ENCODE peak calls at places on chromosomes 7 and 10, in eight cellular contexts. One of them, this sample, is unnamed.
A peak's percentile ranks its signal among the peaks of the same experiment; 100 is the strongest.

GRCh38 chr7:93914581-93915066 is 6.9 kb upstream of the GNG11 start:
- DNase-seq in MM.1S: no peak
- DNase-seq in PC-9: peak; percentile 90
- DNase-seq in lower leg skin: no peak
- DNase-seq in EL: peak; percentile 79
- DNase-seq in HuH-7: no peak
- DNase-seq in NCI-H1092 treated with DMSO at 0.1 percent for 48 hours: no peak
- DNase-seq in C1 segment of cervical spinal cord: no peak
- DNase-seq in this sample: peak; percentile 43

GRCh38 chr10:60096761-60097513 is 190.6 kb upstream of the CCDC6 start:
- DNase-seq in MM.1S: no peak
- DNase-seq in PC-9: no peak
- DNase-seq in lower leg skin: no peak
- DNase-seq in EL: no peak
- DNase-seq in HuH-7: no peak
- DNase-seq in NCI-H1092 treated with DMSO at 0.1 percent for 48 hours: no peak
- DNase-seq in C1 segment of cervical spinal cord: no peak
- DNase-seq in this sample: no peak

GRCh38 chr10:80186364-80187012 is 18.8 kb downstream of the ANXA11 start:
- DNase-seq in MM.1S: no peak
- DNase-seq in PC-9: no peak
- DNase-seq in lower leg skin: no peak
- DNase-seq in EL: no peak
- DNase-seq in HuH-7: no peak
- DNase-seq in NCI-H1092 treated with DMSO at 0.1 percent for 48 hours: no peak
- DNase-seq in C1 segment of cervical spinal cord: no peak
- DNase-seq in this sample: no peak

GRCh38 chr7:129089521-129090212 is 34.8 kb upstream of the TNPO3 start:
- DNase-seq in MM.1S: peak; percentile 82
- DNase-seq in PC-9: no peak
- DNase-seq in lower leg skin: no peak
- DNase-seq in EL: no peak
- DNase-seq in HuH-7: no peak
- DNase-seq in NCI-H1092 treated with DMSO at 0.1 percent for 48 hours: no peak
- DNase-seq in C1 segment of cervical spinal cord: no peak
- DNase-seq in this sample: no peak

GRCh38 chr7:42746226-42746625 is 165.6 kb downstream of the C7orf25 start:
- DNase-seq in MM.1S: no peak
- DNase-seq in PC-9: no peak
- DNase-seq in lower leg skin: no peak
- DNase-seq in EL: no peak
- DNase-seq in HuH-7: no peak
- DNase-seq in NCI-H1092 treated with DMSO at 0.1 percent for 48 hours: no peak
- DNase-seq in C1 segment of cervical spinal cord: no peak
- DNase-seq in this sample: peak; percentile 34

GRCh38 chr7:18087687-18088078 is 60.0 kb upstream of the PRPS1L1 start:
- DNase-seq in MM.1S: no peak
- DNase-seq in PC-9: no peak
- DNase-seq in lower leg skin: no peak
- DNase-seq in EL: no peak
- DNase-seq in HuH-7: peak; percentile 22
- DNase-seq in NCI-H1092 treated with DMSO at 0.1 percent for 48 hours: peak; percentile 86
- DNase-seq in C1 segment of cervical spinal cord: no peak
- DNase-seq in this sample: no peak

GRCh38 chr10:97063271-97063982 is 122.3 kb downstream of the SLIT1 start:
- DNase-seq in MM.1S: no peak
- DNase-seq in PC-9: no peak
- DNase-seq in lower leg skin: no peak
- DNase-seq in EL: no peak
- DNase-seq in HuH-7: no peak
- DNase-seq in NCI-H1092 treated with DMSO at 0.1 percent for 48 hours: no peak
- DNase-seq in C1 segment of cervical spinal cord: no peak
- DNase-seq in this sample: no peak

GRCh38 chr7:128890306-128891109 is 20.0 kb downstream of the KCP start:
- DNase-seq in MM.1S: no peak
- DNase-seq in PC-9: peak; percentile 80
- DNase-seq in lower leg skin: no peak
- DNase-seq in EL: no peak
- DNase-seq in HuH-7: peak; percentile 77
- DNase-seq in NCI-H1092 treated with DMSO at 0.1 percent for 48 hours: no peak
- DNase-seq in C1 segment of cervical spinal cord: no peak
- DNase-seq in this sample: no peak

GRCh38 chr10:47287805-47288204 is 12.2 kb upstream of the GDF10 start:
- DNase-seq in MM.1S: no peak
- DNase-seq in PC-9: no peak
- DNase-seq in lower leg skin: no peak
- DNase-seq in EL: no peak
- DNase-seq in HuH-7: no peak
- DNase-seq in NCI-H1092 treated with DMSO at 0.1 percent for 48 hours: no peak
- DNase-seq in C1 segment of cervical spinal cord: no peak
- DNase-seq in this sample: no peak

GRCh38 chr10:71185209-71185608 is 27.2 kb upstream of the UNC5B start:
- DNase-seq in MM.1S: no peak
- DNase-seq in PC-9: no peak
- DNase-seq in lower leg skin: no peak
- DNase-seq in EL: no peak
- DNase-seq in HuH-7: no peak
- DNase-seq in NCI-H1092 treated with DMSO at 0.1 percent for 48 hours: no peak
- DNase-seq in C1 segment of cervical spinal cord: no peak
- DNase-seq in this sample: no peak

GRCh38 chr10:11793762-11794479 is 29.2 kb upstream of the PROSER2 start:
- DNase-seq in MM.1S: no peak
- DNase-seq in PC-9: peak; percentile 93
- DNase-seq in lower leg skin: no peak
- DNase-seq in EL: peak; percentile 93
- DNase-seq in HuH-7: peak; percentile 65
- DNase-seq in NCI-H1092 treated with DMSO at 0.1 percent for 48 hours: no peak
- DNase-seq in C1 segment of cervical spinal cord: no peak
- DNase-seq in this sample: peak; percentile 43

GRCh38 chr7:37833107-37833817 is 15.1 kb upstream of the NME8 start:
- DNase-seq in MM.1S: peak; percentile 68
- DNase-seq in PC-9: peak; percentile 40
- DNase-seq in lower leg skin: peak; percentile 17
- DNase-seq in EL: peak; percentile 13
- DNase-seq in HuH-7: peak; percentile 28
- DNase-seq in NCI-H1092 treated with DMSO at 0.1 percent for 48 hours: peak; percentile 28
- DNase-seq in C1 segment of cervical spinal cord: no peak
- DNase-seq in this sample: peak; percentile 22

GRCh38 chr7:116525298-116525912 is 569 bp downstream of the CAV1 start:
- DNase-seq in MM.1S: peak; percentile 74
- DNase-seq in PC-9: no peak
- DNase-seq in lower leg skin: peak; percentile 59
- DNase-seq in EL: peak; percentile 31
- DNase-seq in HuH-7: peak; percentile 55
- DNase-seq in NCI-H1092 treated with DMSO at 0.1 percent for 48 hours: no peak
- DNase-seq in C1 segment of cervical spinal cord: no peak
- DNase-seq in this sample: no peak

GRCh38 chr7:74474271-74474865 is 20.7 kb downstream of the GTF2IRD1 start:
- DNase-seq in MM.1S: no peak
- DNase-seq in PC-9: no peak
- DNase-seq in lower leg skin: no peak
- DNase-seq in EL: peak; percentile 48
- DNase-seq in HuH-7: no peak
- DNase-seq in NCI-H1092 treated with DMSO at 0.1 percent for 48 hours: no peak
- DNase-seq in C1 segment of cervical spinal cord: no peak
- DNase-seq in this sample: no peak

GRCh38 chr7:36673703-36674102 is 50.6 kb downstream of the AOAH start:
- DNase-seq in MM.1S: no peak
- DNase-seq in PC-9: no peak
- DNase-seq in lower leg skin: no peak
- DNase-seq in EL: no peak
- DNase-seq in HuH-7: no peak
- DNase-seq in NCI-H1092 treated with DMSO at 0.1 percent for 48 hours: no peak
- DNase-seq in C1 segment of cervical spinal cord: no peak
- DNase-seq in this sample: no peak

GRCh38 chr7:95199779-95200558 is 124.4 kb downstream of the PON1 start:
- DNase-seq in MM.1S: peak; percentile 34
- DNase-seq in PC-9: no peak
- DNase-seq in lower leg skin: no peak
- DNase-seq in EL: peak; percentile 44
- DNase-seq in HuH-7: peak; percentile 39
- DNase-seq in NCI-H1092 treated with DMSO at 0.1 percent for 48 hours: peak; percentile 90
- DNase-seq in C1 segment of cervical spinal cord: no peak
- DNase-seq in this sample: peak; percentile 69

GRCh38 chr7:156173346-156173745 is 361.1 kb upstream of the SHH start:
- DNase-seq in MM.1S: no peak
- DNase-seq in PC-9: no peak
- DNase-seq in lower leg skin: no peak
- DNase-seq in EL: no peak
- DNase-seq in HuH-7: no peak
- DNase-seq in NCI-H1092 treated with DMSO at 0.1 percent for 48 hours: no peak
- DNase-seq in C1 segment of cervical spinal cord: no peak
- DNase-seq in this sample: no peak

GRCh38 chr10:71378341-71379117 is 18.2 kb upstream of the CDH23 start:
- DNase-seq in MM.1S: no peak
- DNase-seq in PC-9: peak; percentile 48
- DNase-seq in lower leg skin: no peak
- DNase-seq in EL: no peak
- DNase-seq in HuH-7: no peak
- DNase-seq in NCI-H1092 treated with DMSO at 0.1 percent for 48 hours: no peak
- DNase-seq in C1 segment of cervical spinal cord: no peak
- DNase-seq in this sample: no peak

GRCh38 chr7:68078311-68078710 is 1081.7 kb downstream of the TYW1 start:
- DNase-seq in MM.1S: no peak
- DNase-seq in PC-9: peak; percentile 64
- DNase-seq in lower leg skin: no peak
- DNase-seq in EL: no peak
- DNase-seq in HuH-7: no peak
- DNase-seq in NCI-H1092 treated with DMSO at 0.1 percent for 48 hours: peak; percentile 24
- DNase-seq in C1 segment of cervical spinal cord: no peak
- DNase-seq in this sample: no peak

GRCh38 chr7:132516042-132516840 is 60.0 kb downstream of the PLXNA4 start:
- DNase-seq in MM.1S: no peak
- DNase-seq in PC-9: no peak
- DNase-seq in lower leg skin: no peak
- DNase-seq in EL: peak; percentile 56
- DNase-seq in HuH-7: no peak
- DNase-seq in NCI-H1092 treated with DMSO at 0.1 percent for 48 hours: no peak
- DNase-seq in C1 segment of cervical spinal cord: peak; percentile 7
- DNase-seq in this sample: peak; percentile 73

GRCh38 chr10:34539533-34540315 is 275.4 kb downstream of the PARD3 start:
- DNase-seq in MM.1S: peak; percentile 81
- DNase-seq in PC-9: no peak
- DNase-seq in lower leg skin: no peak
- DNase-seq in EL: no peak
- DNase-seq in HuH-7: peak; percentile 52
- DNase-seq in NCI-H1092 treated with DMSO at 0.1 percent for 48 hours: no peak
- DNase-seq in C1 segment of cervical spinal cord: no peak
- DNase-seq in this sample: no peak

GRCh38 chr10:66680886-66681285 is 244.9 kb upstream of the LRRTM3 start:
- DNase-seq in MM.1S: no peak
- DNase-seq in PC-9: no peak
- DNase-seq in lower leg skin: no peak
- DNase-seq in EL: peak; percentile 68
- DNase-seq in HuH-7: no peak
- DNase-seq in NCI-H1092 treated with DMSO at 0.1 percent for 48 hours: no peak
- DNase-seq in C1 segment of cervical spinal cord: no peak
- DNase-seq in this sample: no peak

GRCh38 chr7:87961754-87962153 is 27.7 kb downstream of the ADAM22 start:
- DNase-seq in MM.1S: no peak
- DNase-seq in PC-9: no peak
- DNase-seq in lower leg skin: no peak
- DNase-seq in EL: no peak
- DNase-seq in HuH-7: no peak
- DNase-seq in NCI-H1092 treated with DMSO at 0.1 percent for 48 hours: no peak
- DNase-seq in C1 segment of cervical spinal cord: no peak
- DNase-seq in this sample: no peak

GRCh38 chr10:116385311-116385710 is 42.3 kb upstream of the PNLIPRP3 start:
- DNase-seq in MM.1S: no peak
- DNase-seq in PC-9: no peak
- DNase-seq in lower leg skin: no peak
- DNase-seq in EL: no peak
- DNase-seq in HuH-7: no peak
- DNase-seq in NCI-H1092 treated with DMSO at 0.1 percent for 48 hours: no peak
- DNase-seq in C1 segment of cervical spinal cord: no peak
- DNase-seq in this sample: no peak

GRCh38 chr7:2708547-2709310 is 20.7 kb downstream of the AMZ1 start:
- DNase-seq in MM.1S: no peak
- DNase-seq in PC-9: no peak
- DNase-seq in lower leg skin: no peak
- DNase-seq in EL: no peak
- DNase-seq in HuH-7: no peak
- DNase-seq in NCI-H1092 treated with DMSO at 0.1 percent for 48 hours: no peak
- DNase-seq in C1 segment of cervical spinal cord: no peak
- DNase-seq in this sample: no peak

GRCh38 chr7:101973130-101973529 is 155.7 kb downstream of the CUX1 start:
- DNase-seq in MM.1S: no peak
- DNase-seq in PC-9: no peak
- DNase-seq in lower leg skin: no peak
- DNase-seq in EL: no peak
- DNase-seq in HuH-7: no peak
- DNase-seq in NCI-H1092 treated with DMSO at 0.1 percent for 48 hours: no peak
- DNase-seq in C1 segment of cervical spinal cord: no peak
- DNase-seq in this sample: no peak

GRCh38 chr7:99767662-99768061 is 16.3 kb downstream of the CYP3A4 start:
- DNase-seq in MM.1S: peak; percentile 56
- DNase-seq in PC-9: no peak
- DNase-seq in lower leg skin: no peak
- DNase-seq in EL: no peak
- DNase-seq in HuH-7: no peak
- DNase-seq in NCI-H1092 treated with DMSO at 0.1 percent for 48 hours: no peak
- DNase-seq in C1 segment of cervical spinal cord: no peak
- DNase-seq in this sample: no peak

GRCh38 chr7:112940314-112940732 is 146.3 kb downstream of the GPR85 start:
- DNase-seq in MM.1S: no peak
- DNase-seq in PC-9: no peak
- DNase-seq in lower leg skin: no peak
- DNase-seq in EL: no peak
- DNase-seq in HuH-7: no peak
- DNase-seq in NCI-H1092 treated with DMSO at 0.1 percent for 48 hours: no peak
- DNase-seq in C1 segment of cervical spinal cord: no peak
- DNase-seq in this sample: no peak

GRCh38 chr7:47758546-47758945 is 176.6 kb upstream of the TNS3 start:
- DNase-seq in MM.1S: no peak
- DNase-seq in PC-9: no peak
- DNase-seq in lower leg skin: no peak
- DNase-seq in EL: peak; percentile 44
- DNase-seq in HuH-7: no peak
- DNase-seq in NCI-H1092 treated with DMSO at 0.1 percent for 48 hours: no peak
- DNase-seq in C1 segment of cervical spinal cord: no peak
- DNase-seq in this sample: peak; percentile 33

GRCh38 chr10:45640941-45641340 is 31.6 kb downstream of the ZFAND4 start:
- DNase-seq in MM.1S: no peak
- DNase-seq in PC-9: no peak
- DNase-seq in lower leg skin: no peak
- DNase-seq in EL: no peak
- DNase-seq in HuH-7: no peak
- DNase-seq in NCI-H1092 treated with DMSO at 0.1 percent for 48 hours: no peak
- DNase-seq in C1 segment of cervical spinal cord: no peak
- DNase-seq in this sample: no peak

GRCh38 chr7:151769189-151769821 is 107.6 kb downstream of the PRKAG2 start:
- DNase-seq in MM.1S: peak; percentile 46
- DNase-seq in PC-9: no peak
- DNase-seq in lower leg skin: no peak
- DNase-seq in EL: no peak
- DNase-seq in HuH-7: no peak
- DNase-seq in NCI-H1092 treated with DMSO at 0.1 percent for 48 hours: no peak
- DNase-seq in C1 segment of cervical spinal cord: no peak
- DNase-seq in this sample: no peak

GRCh38 chr10:130038019-130038555 is 72.5 kb downstream of the C10orf143 start:
- DNase-seq in MM.1S: no peak
- DNase-seq in PC-9: no peak
- DNase-seq in lower leg skin: no peak
- DNase-seq in EL: no peak
- DNase-seq in HuH-7: no peak
- DNase-seq in NCI-H1092 treated with DMSO at 0.1 percent for 48 hours: no peak
- DNase-seq in C1 segment of cervical spinal cord: no peak
- DNase-seq in this sample: no peak

GRCh38 chr7:22143496-22143895 is 197.8 kb upstream of the CDCA7L start:
- DNase-seq in MM.1S: no peak
- DNase-seq in PC-9: no peak
- DNase-seq in lower leg skin: no peak
- DNase-seq in EL: no peak
- DNase-seq in HuH-7: no peak
- DNase-seq in NCI-H1092 treated with DMSO at 0.1 percent for 48 hours: no peak
- DNase-seq in C1 segment of cervical spinal cord: no peak
- DNase-seq in this sample: no peak

GRCh38 chr7:56007167-56007652 is 42.8 kb downstream of the NIPSNAP2 start:
- DNase-seq in MM.1S: no peak
- DNase-seq in PC-9: peak; percentile 57
- DNase-seq in lower leg skin: no peak
- DNase-seq in EL: no peak
- DNase-seq in HuH-7: peak; percentile 77
- DNase-seq in NCI-H1092 treated with DMSO at 0.1 percent for 48 hours: no peak
- DNase-seq in C1 segment of cervical spinal cord: no peak
- DNase-seq in this sample: no peak

This sample was measured in astrocyte of the spinal cord.